ENCODE peak calls at places on chromosomes 1 and 21, in eight cellular contexts. A is A172; L is ELF-1; J is AG08395; I is NCI-H2029; C is effector CD4-positive, alpha-beta T cell; H is fibroblast of mammary gland; R is RCC 7860. X is an unnamed sample.

GRCh38 chr1:37606481-37607263 is 10.9 kb upstream of the GNL2 start:
- DNase-seq in A (no peak), R (no peak), I (no peak), H (peak; percentile 42), L (no peak), C (no peak), J (peak; percentile 60), X (no peak)

GRCh38 chr1:115764541-115764940 is 4.0 kb downstream of the CASQ2 start:
- DNase-seq in C (no peak), L (peak; percentile 48), H (peak; percentile 55), J (peak; percentile 48), I (peak; percentile 9), A (peak; percentile 27), R (no peak), X (peak; percentile 50)

GRCh38 chr1:234962340-234962989 is 166.2 kb downstream of the TOMM20 start:
- DNase-seq in L (no peak), I (no peak), J (peak; percentile 92), C (no peak), H (peak; percentile 100), R (peak; percentile 100), A (peak; percentile 96), X (peak; percentile 96)

GRCh38 chr1:8472668-8473067 is 154.8 kb downstream of the SLC45A1 start:
- DNase-seq in C (no peak), I (no peak), L (no peak), A (no peak), H (no peak), J (no peak), R (no peak), X (no peak)

GRCh38 chr21:45330075-45330781 is 42.5 kb upstream of the POFUT2 start:
- DNase-seq in A (peak; percentile 98), L (peak; percentile 94), H (peak; percentile 80), R (peak; percentile 97), C (no peak), I (peak; percentile 73), J (peak; percentile 81), X (peak; percentile 72)

GRCh38 chr1:170168263-170168662 is 22.5 kb downstream of the NTMT2 start:
- DNase-seq in C (no peak), J (peak; percentile 32), I (peak; percentile 45), A (peak; percentile 43), H (peak; percentile 59), L (no peak), R (peak; percentile 21), X (peak; percentile 50)

GRCh38 chr1:148307583-148308185 is 155.6 kb upstream of the NBPF11 start:
- DNase-seq in I (no peak), R (no peak), L (no peak), H (no peak), A (no peak), J (no peak), C (no peak), X (no peak)

GRCh38 chr1:59173721-59174120 is 123.2 kb upstream of the FGGY start:
- DNase-seq in C (no peak), H (peak; percentile 95), J (peak; percentile 66), A (peak; percentile 60), R (peak; percentile 30), I (no peak), L (no peak), X (peak; percentile 88)

GRCh38 chr1:17525065-17525464 is 14.4 kb upstream of the ARHGEF10L start:
- DNase-seq in R (no peak), H (no peak), A (no peak), I (no peak), J (no peak), C (no peak), L (no peak), X (no peak)

GRCh38 chr1:179043907-179044306 is 18.2 kb downstream of the FAM20B start:
- DNase-seq in L (no peak), R (no peak), C (no peak), H (no peak), J (no peak), A (no peak), I (no peak), X (no peak)

GRCh38 chr1:161367684-161368398 is at the start of gene CFAP126:
- DNase-seq in H (peak; percentile 82), A (peak; percentile 76), C (peak; percentile 13), J (peak; percentile 71), I (peak; percentile 90), L (peak; percentile 39), R (peak; percentile 56), X (peak; percentile 57)

GRCh38 chr21:27806261-27806660 is 839.4 kb upstream of the ADAMTS5 start:
- DNase-seq in R (no peak), L (no peak), H (no peak), C (no peak), I (no peak), A (peak; percentile 64), J (no peak), X (no peak)

GRCh38 chr1:206445116-206445515 is 25.2 kb upstream of the IKBKE start:
- DNase-seq in L (no peak), R (no peak), H (peak; percentile 58), C (no peak), A (no peak), I (no peak), J (no peak), X (no peak)

GRCh38 chr1:64473367-64473766 is 3.4 kb downstream of the CACHD1 start:
- DNase-seq in J (no peak), H (no peak), R (no peak), A (no peak), L (no peak), C (no peak), I (no peak), X (no peak)

GRCh38 chr21:34282223-34282622 is 81.6 kb upstream of the KCNE2 start:
- DNase-seq in L (no peak), J (peak; percentile 11), I (no peak), A (peak; percentile 77), R (peak; percentile 70), C (no peak), H (peak; percentile 21), X (peak; percentile 22)

GRCh38 chr1:235999259-235999925 is 65.5 kb downstream of the NID1 start:
- DNase-seq in I (no peak), L (peak; percentile 52), C (peak; percentile 67), H (peak; percentile 98), A (peak; percentile 98), R (peak; percentile 67), J (peak; percentile 81), X (peak; percentile 97)

GRCh38 chr1:180231506-180232420 is 1.7 kb downstream of the LHX4 start:
- DNase-seq in R (peak; percentile 57), I (no peak), H (peak; percentile 47), A (peak; percentile 78), L (peak; percentile 61), J (peak; percentile 20), C (no peak), X (peak; percentile 30)